ENCODE peak calls at places on chromosomes 5 and 9, in eight cellular contexts. A, J, K, O, Y, Z, R and P are unnamed samples.

GRCh38 chr5:154773314-154773713 is 18.1 kb downstream of the LARP1 start:
- DNase-seq in R (no peak), J (no peak), Z (no peak), O (no peak), K (no peak), Y (no peak), A (no peak), P (no peak)

GRCh38 chr9:114156311-114156657 is 947 bp downstream of the COL27A1 start:
- DNase-seq in Y (peak), Z (no peak), O (no peak), R (no peak), K (no peak), J (no peak), A (no peak), P (no peak)

GRCh38 chr5:148791334-148791667 is 35.1 kb upstream of the ADRB2 start:
- DNase-seq in K (peak), Y (peak), A (no peak), R (no peak), Z (no peak), J (no peak), O (no peak), P (peak)

GRCh38 chr5:175743676-175744210 is 85.9 kb downstream of the HRH2 start:
- DNase-seq in K (no peak), Y (peak), R (no peak), J (no peak), A (no peak), O (no peak), Z (no peak), P (no peak)

GRCh38 chr5:92180406-92180805 is 797.3 kb upstream of the ARRDC3 start:
- DNase-seq in A (no peak), Y (no peak), Z (no peak), J (no peak), O (no peak), R (no peak), K (no peak), P (no peak)

GRCh38 chr9:129415031-129415953 is 205.6 kb downstream of the C9orf50 start:
- DNase-seq in J (no peak), Z (no peak), K (no peak), Y (no peak), R (no peak), A (no peak), O (no peak), P (no peak)

GRCh38 chr5:141841376-141841775 is 36.8 kb downstream of the PCDH1 start:
- DNase-seq in A (no peak), Z (no peak), J (no peak), Y (no peak), K (no peak), O (no peak), R (no peak), P (no peak)

GRCh38 chr5:107067391-107067790 is 603.3 kb downstream of the EFNA5 start:
- DNase-seq in A (no peak), J (no peak), K (no peak), Z (no peak), R (no peak), Y (no peak), O (no peak), P (peak)

GRCh38 chr5:141654298-141654697 is 3.1 kb upstream of the FCHSD1 start:
- DNase-seq in K (no peak), Z (no peak), O (no peak), J (no peak), A (peak), Y (peak), R (no peak), P (no peak)

GRCh38 chr5:4977421-4977820 is 162.7 kb upstream of the ADAMTS16 start:
- DNase-seq in J (no peak), R (no peak), Z (no peak), Y (no peak), A (no peak), K (no peak), O (no peak), P (no peak)

GRCh38 chr5:172837640-172838039 is 3.6 kb downstream of the ERGIC1 start:
- DNase-seq in Z (peak), K (peak), A (no peak), J (peak), O (no peak), R (peak), Y (no peak), P (peak)